ENCODE peak calls at places on chromosomes 5 and 9, in seven cellular contexts. K is CD8-positive, alpha-beta memory T cell; A is activated gamma-delta T cell treated with Interleukin-2 at 50 U/mL for 16 hours; D is Panc1; O is left kidney; V is AG09319; B is IMR-90. M is an unnamed sample.
A peak's percentile ranks its signal among the peaks of the same experiment; 100 is the strongest.

GRCh38 chr5:113381791-113382190 is 53.0 kb downstream of the TSSK1B start:
- DNase-seq in K (no peak), A (no peak), D (no peak), O (no peak), V (no peak), B (no peak), M (no peak)

GRCh38 chr9:89483592-89484474 is 14.1 kb downstream of the SEMA4D start:
- DNase-seq in K (peak; percentile 71), A (peak; percentile 74), D (no peak), O (peak; percentile 67), V (no peak), B (no peak), M (no peak)

GRCh38 chr5:159775890-159776289 is 140.4 kb upstream of the ADRA1B start:
- DNase-seq in K (no peak), A (no peak), D (no peak), O (no peak), V (no peak), B (peak; percentile 10), M (no peak)

GRCh38 chr9:124941689-124942561 is 1.0 kb upstream of the GOLGA1 start:
- DNase-seq in K (peak; percentile 58), A (peak; percentile 66), D (no peak), O (peak; percentile 85), V (peak; percentile 16), B (peak; percentile 58), M (no peak)

GRCh38 chr5:87361031-87361443 is 51.7 kb downstream of the CCNH start:
- DNase-seq in K (no peak), A (no peak), D (no peak), O (no peak), V (peak; percentile 82), B (peak; percentile 53), M (no peak)

GRCh38 chr5:119451561-119451960 is 736 bp upstream of the HSD17B4 start:
- DNase-seq in K (no peak), A (no peak), D (no peak), O (no peak), V (no peak), B (no peak), M (no peak)

GRCh38 chr5:1657161-1657741 is 133.5 kb upstream of the LPCAT1 start:
- DNase-seq in K (no peak), A (no peak), D (no peak), O (no peak), V (no peak), B (no peak), M (no peak)

GRCh38 chr5:142411103-142411502 is 86.3 kb upstream of the SPRY4 start:
- DNase-seq in K (no peak), A (no peak), D (no peak), O (no peak), V (no peak), B (no peak), M (no peak)

GRCh38 chr9:88596376-88596775 is 61.4 kb downstream of the NXNL2 start:
- DNase-seq in K (no peak), A (no peak), D (no peak), O (peak; percentile 88), V (no peak), B (no peak), M (no peak)

GRCh38 chr5:10488144-10488543 is 46.5 kb downstream of the ROPN1L start:
- DNase-seq in K (no peak), A (no peak), D (no peak), O (no peak), V (no peak), B (no peak), M (no peak)

GRCh38 chr5:151038801-151039238 is 18.4 kb downstream of the GPX3 start:
- DNase-seq in K (no peak), A (no peak), D (no peak), O (no peak), V (no peak), B (peak; percentile 42), M (no peak)

GRCh38 chr5:177552839-177553455 is 1.4 kb downstream of the FAM193B start:
- DNase-seq in K (no peak), A (no peak), D (no peak), O (peak; percentile 39), V (no peak), B (no peak), M (no peak)

GRCh38 chr5:123545506-123545905 is 33.5 kb downstream of the CSNK1G3 start:
- DNase-seq in K (peak; percentile 3), A (no peak), D (peak; percentile 22), O (peak; percentile 22), V (no peak), B (no peak), M (no peak)

GRCh38 chr5:67052034-67052433 is 144.6 kb downstream of the CD180 start:
- DNase-seq in K (no peak), A (no peak), D (no peak), O (no peak), V (no peak), B (peak; percentile 28), M (no peak)

GRCh38 chr5:61132559-61132958 is 29.7 kb downstream of the SMIM15 start:
- DNase-seq in K (no peak), A (no peak), D (no peak), O (no peak), V (no peak), B (peak; percentile 38), M (no peak)

GRCh38 chr5:107338341-107338740 is 332.4 kb downstream of the EFNA5 start:
- DNase-seq in K (no peak), A (no peak), D (no peak), O (no peak), V (no peak), B (no peak), M (no peak)

GRCh38 chr5:150209020-150209635 is 19.3 kb downstream of the SLC6A7 start:
- DNase-seq in K (peak; percentile 56), A (peak; percentile 53), D (no peak), O (no peak), V (no peak), B (peak; percentile 76), M (no peak)

GRCh38 chr5:95988094-95988493 is 26.4 kb upstream of the ELL2 start:
- DNase-seq in K (no peak), A (no peak), D (no peak), O (peak; percentile 8), V (no peak), B (no peak), M (no peak)

GRCh38 chr5:132714456-132715307 is 22.7 kb downstream of the KIF3A start:
- DNase-seq in K (no peak), A (no peak), D (no peak), O (peak; percentile 4), V (no peak), B (peak; percentile 15), M (no peak)

GRCh38 chr9:134213508-134214394 is 49.4 kb upstream of the RNU6ATAC start:
- DNase-seq in K (no peak), A (no peak), D (no peak), O (no peak), V (no peak), B (no peak), M (no peak)

GRCh38 chr5:14669975-14670374 is 5.5 kb downstream of the OTULIN start:
- DNase-seq in K (no peak), A (no peak), D (no peak), O (no peak), V (no peak), B (peak; percentile 25), M (no peak)

GRCh38 chr9:106755727-106756126 is 107.2 kb upstream of the ZNF462 start:
- DNase-seq in K (no peak), A (no peak), D (no peak), O (no peak), V (no peak), B (no peak), M (no peak)

M was measured in NK-92 treated with Interleukin-12 subunit alpha and Interleukin-12 subunit beta, amount 100 ng/mL, for 24 hours.